ENCODE peak calls at places on chromosomes 1 and 21, in six cellular contexts. One of them, this sample, is unnamed.

GRCh38 chr1:20370628-20371200 is 80.0 kb downstream of the VWA5B1 start:
- DNase-seq in left ventricle myocardium inferior: no peak
- DNase-seq in foreskin fibroblast: no peak
- DNase-seq in cardiac fibroblast: no peak
- DNase-seq in brain microvascular endothelial cell: no peak
- DNase-seq in tibial artery: peak; percentile 7
- DNase-seq in this sample: no peak

GRCh38 chr1:152036316-152037216 is at the start of gene S100A11:
- DNase-seq in left ventricle myocardium inferior: peak; percentile 94
- DNase-seq in foreskin fibroblast: peak; percentile 84
- DNase-seq in cardiac fibroblast: peak; percentile 90
- DNase-seq in brain microvascular endothelial cell: peak; percentile 84
- DNase-seq in tibial artery: peak; percentile 95
- DNase-seq in this sample: peak; percentile 89

GRCh38 chr1:97849350-97850339 is 71.2 kb downstream of the DPYD start:
- DNase-seq in left ventricle myocardium inferior: no peak
- DNase-seq in foreskin fibroblast: peak; percentile 77
- DNase-seq in cardiac fibroblast: peak; percentile 84
- DNase-seq in brain microvascular endothelial cell: peak; percentile 62
- DNase-seq in tibial artery: no peak
- DNase-seq in this sample: peak; percentile 80

GRCh38 chr1:87273291-87273690 is 55.4 kb upstream of the LMO4 start:
- DNase-seq in left ventricle myocardium inferior: no peak
- DNase-seq in foreskin fibroblast: no peak
- DNase-seq in cardiac fibroblast: no peak
- DNase-seq in brain microvascular endothelial cell: no peak
- DNase-seq in tibial artery: no peak
- DNase-seq in this sample: no peak

GRCh38 chr1:11761988-11762406 is at the start of gene C1orf167:
- DNase-seq in left ventricle myocardium inferior: no peak
- DNase-seq in foreskin fibroblast: no peak
- DNase-seq in cardiac fibroblast: no peak
- DNase-seq in brain microvascular endothelial cell: no peak
- DNase-seq in tibial artery: no peak
- DNase-seq in this sample: no peak

GRCh38 chr1:213041443-213041842 is 9.6 kb upstream of the RPS6KC1 start:
- DNase-seq in left ventricle myocardium inferior: no peak
- DNase-seq in foreskin fibroblast: peak; percentile 43
- DNase-seq in cardiac fibroblast: peak; percentile 44
- DNase-seq in brain microvascular endothelial cell: peak; percentile 60
- DNase-seq in tibial artery: no peak
- DNase-seq in this sample: peak; percentile 70

GRCh38 chr21:37461494-37461893 is 94.9 kb downstream of the DYRK1A start:
- DNase-seq in left ventricle myocardium inferior: no peak
- DNase-seq in foreskin fibroblast: no peak
- DNase-seq in cardiac fibroblast: peak; percentile 34
- DNase-seq in brain microvascular endothelial cell: no peak
- DNase-seq in tibial artery: no peak
- DNase-seq in this sample: no peak

GRCh38 chr1:43522776-43523480 is 7.8 kb upstream of the PTPRF start:
- DNase-seq in left ventricle myocardium inferior: no peak
- DNase-seq in foreskin fibroblast: peak; percentile 87
- DNase-seq in cardiac fibroblast: peak; percentile 29
- DNase-seq in brain microvascular endothelial cell: peak; percentile 57
- DNase-seq in tibial artery: peak; percentile 40
- DNase-seq in this sample: peak; percentile 42

GRCh38 chr1:31238986-31239613 is 587 bp downstream of the NKAIN1 start:
- DNase-seq in left ventricle myocardium inferior: no peak
- DNase-seq in foreskin fibroblast: no peak
- DNase-seq in cardiac fibroblast: no peak
- DNase-seq in brain microvascular endothelial cell: no peak
- DNase-seq in tibial artery: no peak
- DNase-seq in this sample: peak; percentile 5

GRCh38 chr1:4121834-4122512 is 221.9 kb upstream of the C1orf174 start:
- DNase-seq in left ventricle myocardium inferior: no peak
- DNase-seq in foreskin fibroblast: no peak
- DNase-seq in cardiac fibroblast: no peak
- DNase-seq in brain microvascular endothelial cell: no peak
- DNase-seq in tibial artery: peak; percentile 56
- DNase-seq in this sample: no peak

GRCh38 chr21:38556390-38556789 is 58.1 kb upstream of the ERG start:
- DNase-seq in left ventricle myocardium inferior: no peak
- DNase-seq in foreskin fibroblast: no peak
- DNase-seq in cardiac fibroblast: no peak
- DNase-seq in brain microvascular endothelial cell: no peak
- DNase-seq in tibial artery: no peak
- DNase-seq in this sample: no peak

GRCh38 chr1:86231076-86231475 is 74.5 kb upstream of the COL24A1 start:
- DNase-seq in left ventricle myocardium inferior: no peak
- DNase-seq in foreskin fibroblast: no peak
- DNase-seq in cardiac fibroblast: no peak
- DNase-seq in brain microvascular endothelial cell: no peak
- DNase-seq in tibial artery: no peak
- DNase-seq in this sample: no peak

GRCh38 chr1:151352001-151352718 is 5.1 kb upstream of the RFX5 start:
- DNase-seq in left ventricle myocardium inferior: no peak
- DNase-seq in foreskin fibroblast: no peak
- DNase-seq in cardiac fibroblast: peak; percentile 52
- DNase-seq in brain microvascular endothelial cell: peak; percentile 34
- DNase-seq in tibial artery: no peak
- DNase-seq in this sample: peak; percentile 18

GRCh38 chr1:64514197-64514765 is 44.4 kb downstream of the CACHD1 start:
- DNase-seq in left ventricle myocardium inferior: no peak
- DNase-seq in foreskin fibroblast: peak; percentile 33
- DNase-seq in cardiac fibroblast: peak; percentile 86
- DNase-seq in brain microvascular endothelial cell: peak; percentile 81
- DNase-seq in tibial artery: no peak
- DNase-seq in this sample: peak; percentile 86

GRCh38 chr1:162627662-162628296 is 4.5 kb upstream of the DDR2 start:
- DNase-seq in left ventricle myocardium inferior: no peak
- DNase-seq in foreskin fibroblast: no peak
- DNase-seq in cardiac fibroblast: peak; percentile 58
- DNase-seq in brain microvascular endothelial cell: peak; percentile 34
- DNase-seq in tibial artery: no peak
- DNase-seq in this sample: no peak
- TF ChIP-seq CTCF in left ventricle myocardium inferior: peak; percentile 49
- TF ChIP-seq CTCF in foreskin fibroblast: peak; percentile 37
- TF ChIP-seq CTCF in cardiac fibroblast: peak; percentile 41
- TF ChIP-seq CTCF in brain microvascular endothelial cell: peak; percentile 69
- TF ChIP-seq CTCF in tibial artery: peak; percentile 24
- TF ChIP-seq CTCF in this sample: peak; percentile 42

DNA sequence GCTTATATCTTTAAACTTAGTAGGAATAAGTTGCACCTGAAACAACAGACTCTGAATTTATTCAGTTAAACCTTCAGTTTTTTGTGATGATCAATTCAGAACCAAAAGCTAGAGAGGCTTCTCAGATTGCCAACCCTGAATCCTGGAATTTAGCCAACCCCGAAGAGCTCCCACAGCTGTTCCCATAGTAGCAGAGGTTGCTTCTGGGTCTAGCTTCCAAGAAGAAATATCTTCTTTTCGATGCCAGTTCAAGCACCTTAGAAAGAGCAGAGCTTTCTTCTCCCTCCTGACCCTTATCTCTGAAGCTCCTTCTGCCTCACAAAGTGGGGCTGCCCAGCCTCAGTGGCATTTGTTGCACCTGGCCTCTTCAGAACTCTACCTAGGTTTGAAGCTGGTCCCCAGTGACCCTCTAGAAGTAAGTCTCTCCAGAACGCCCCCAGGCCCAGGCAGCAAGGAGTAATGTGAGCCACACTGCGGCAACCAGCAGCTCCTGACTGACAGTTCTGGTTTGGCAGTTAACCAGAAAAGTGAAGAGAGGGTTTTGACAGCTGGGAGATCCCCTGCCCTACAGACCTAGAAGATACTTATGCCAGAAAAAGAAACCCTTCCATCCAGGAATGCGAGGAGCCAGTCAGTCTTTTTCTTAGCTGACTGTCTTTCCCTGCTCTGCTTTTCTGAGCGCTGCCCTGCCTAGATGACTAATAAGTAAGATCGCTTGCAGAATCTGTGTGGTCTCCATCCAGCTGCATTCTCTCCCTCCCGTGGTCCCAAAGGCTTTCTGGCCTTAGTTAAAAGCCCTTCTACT is 165.9 kb downstream of the ADGRL4 start:
- DNase-seq in left ventricle myocardium inferior: no peak
- DNase-seq in foreskin fibroblast: peak; percentile 63
- DNase-seq in cardiac fibroblast: peak; percentile 84
- DNase-seq in brain microvascular endothelial cell: peak; percentile 85
- DNase-seq in tibial artery: no peak
- DNase-seq in this sample: peak; percentile 89
- H3K4me3 ChIP-seq in left ventricle myocardium inferior: no peak overlapping the region
- H3K4me3 ChIP-seq in foreskin fibroblast: no peak overlapping the region
- H3K4me3 ChIP-seq in cardiac fibroblast: no peak overlapping the region
- H3K4me3 ChIP-seq in brain microvascular endothelial cell: no peak overlapping the region
- H3K4me3 ChIP-seq in tibial artery: no peak overlapping the region
- H3K4me3 ChIP-seq in this sample: peak overlapping the region; percentile 1

GRCh38 chr1:57839488-57839887 is 415.6 kb upstream of the DAB1 start:
- DNase-seq in left ventricle myocardium inferior: no peak
- DNase-seq in foreskin fibroblast: no peak
- DNase-seq in cardiac fibroblast: no peak
- DNase-seq in brain microvascular endothelial cell: no peak
- DNase-seq in tibial artery: no peak
- DNase-seq in this sample: no peak

GRCh38 chr1:57839067-57839466 is 415.2 kb upstream of the DAB1 start:
- DNase-seq in left ventricle myocardium inferior: no peak
- DNase-seq in foreskin fibroblast: peak; percentile 52
- DNase-seq in cardiac fibroblast: peak; percentile 22
- DNase-seq in brain microvascular endothelial cell: peak; percentile 4
- DNase-seq in tibial artery: no peak
- DNase-seq in this sample: peak; percentile 67

GRCh38 chr1:57833296-57833695 is 409.4 kb upstream of the DAB1 start:
- DNase-seq in left ventricle myocardium inferior: no peak
- DNase-seq in foreskin fibroblast: no peak
- DNase-seq in cardiac fibroblast: no peak
- DNase-seq in brain microvascular endothelial cell: no peak
- DNase-seq in tibial artery: no peak
- DNase-seq in this sample: no peak

GRCh38 chr1:57832616-57833015 is 408.8 kb upstream of the DAB1 start:
- DNase-seq in left ventricle myocardium inferior: no peak
- DNase-seq in foreskin fibroblast: no peak
- DNase-seq in cardiac fibroblast: no peak
- DNase-seq in brain microvascular endothelial cell: no peak
- DNase-seq in tibial artery: no peak
- DNase-seq in this sample: no peak

GRCh38 chr1:57835620-57836019 is 411.8 kb upstream of the DAB1 start:
- DNase-seq in left ventricle myocardium inferior: no peak
- DNase-seq in foreskin fibroblast: no peak
- DNase-seq in cardiac fibroblast: no peak
- DNase-seq in brain microvascular endothelial cell: no peak
- DNase-seq in tibial artery: no peak
- DNase-seq in this sample: peak; percentile 10
- TF ChIP-seq CTCF in left ventricle myocardium inferior: no peak
- TF ChIP-seq CTCF in foreskin fibroblast: no peak
- TF ChIP-seq CTCF in cardiac fibroblast: peak; percentile 25
- TF ChIP-seq CTCF in brain microvascular endothelial cell: peak; percentile 16
- TF ChIP-seq CTCF in tibial artery: no peak
- TF ChIP-seq CTCF in this sample: peak; percentile 1

GRCh38 chr1:6443339-6444115 is 19.0 kb downstream of the ESPN start:
- DNase-seq in left ventricle myocardium inferior: no peak
- DNase-seq in foreskin fibroblast: no peak
- DNase-seq in cardiac fibroblast: no peak
- DNase-seq in brain microvascular endothelial cell: no peak
- DNase-seq in tibial artery: no peak
- DNase-seq in this sample: no peak

GRCh38 chr1:6446665-6447015 is 19.3 kb downstream of the TNFRSF25 start:
- DNase-seq in left ventricle myocardium inferior: no peak
- DNase-seq in foreskin fibroblast: no peak
- DNase-seq in cardiac fibroblast: no peak
- DNase-seq in brain microvascular endothelial cell: no peak
- DNase-seq in tibial artery: no peak
- DNase-seq in this sample: no peak

GRCh38 chr1:6447016-6447817 is 18.8 kb downstream of the TNFRSF25 start:
- DNase-seq in left ventricle myocardium inferior: no peak
- DNase-seq in foreskin fibroblast: no peak
- DNase-seq in cardiac fibroblast: no peak
- DNase-seq in brain microvascular endothelial cell: no peak
- DNase-seq in tibial artery: no peak
- DNase-seq in this sample: no peak

GRCh38 chr1:6444377-6444776 is 19.8 kb downstream of the ESPN start:
- DNase-seq in left ventricle myocardium inferior: no peak
- DNase-seq in foreskin fibroblast: no peak
- DNase-seq in cardiac fibroblast: no peak
- DNase-seq in brain microvascular endothelial cell: no peak
- DNase-seq in tibial artery: no peak
- DNase-seq in this sample: no peak

GRCh38 chr1:6445062-6445763 is 20.6 kb downstream of the ESPN start:
- DNase-seq in left ventricle myocardium inferior: no peak
- DNase-seq in foreskin fibroblast: no peak
- DNase-seq in cardiac fibroblast: peak; percentile 50
- DNase-seq in brain microvascular endothelial cell: no peak
- DNase-seq in tibial artery: no peak
- DNase-seq in this sample: no peak
- H3K4me3 ChIP-seq in left ventricle myocardium inferior: no peak overlapping the region
- H3K4me3 ChIP-seq in foreskin fibroblast: no peak overlapping the region
- H3K4me3 ChIP-seq in cardiac fibroblast: no peak overlapping the region
- H3K4me3 ChIP-seq in brain microvascular endothelial cell: no peak overlapping the region
- H3K4me3 ChIP-seq in tibial artery: no peak overlapping the region
- H3K4me3 ChIP-seq in this sample: no peak overlapping the region

This sample was measured in astrocyte of the spinal cord.